ENCODE peak calls at places on chromosomes 13 and 19, in eight cellular contexts. C is psoas muscle, Q is HCT116, D is cardiac muscle cell, N is A549, U is heart right ventricle, J is suprapubic skin, Y is uterus. L is an unnamed sample.

GRCh38 chr19:17441241-17442135 is 7.0 kb downstream of the TMEM221 start:
- DNase-seq in C (no peak), Q (no peak), D (peak), N (peak), U (no peak), J (no peak), Y (no peak), L (no peak)

GRCh38 chr19:35231956-35232746 is 3.6 kb upstream of the FAM187B start:
- DNase-seq in C (no peak), Q (no peak), D (no peak), N (no peak), U (no peak), J (no peak), Y (no peak), L (no peak)

GRCh38 chr13:111962431-111962891 is 104.5 kb upstream of the SOX1 start:
- DNase-seq in C (no peak), Q (no peak), D (no peak), N (no peak), U (no peak), J (no peak), Y (no peak), L (peak)

GRCh38 chr19:32814624-32815023 is 54.9 kb downstream of the SLC7A9 start:
- DNase-seq in C (no peak), Q (no peak), D (no peak), N (no peak), U (no peak), J (no peak), Y (no peak), L (no peak)

GRCh38 chr13:113589251-113589960 is 4.9 kb downstream of the TFDP1 start:
- DNase-seq in C (no peak), Q (no peak), D (no peak), N (no peak), U (peak), J (peak), Y (peak), L (no peak)

GRCh38 chr19:9584073-9584833 is at the start of gene ZNF121:
- DNase-seq in C (peak), Q (peak), D (peak), N (peak), U (peak), J (peak), Y (peak), L (peak)

GRCh38 chr19:44807162-44807561 is 1.7 kb upstream of the BCAM start:
- DNase-seq in C (no peak), Q (no peak), D (no peak), N (peak), U (no peak), J (no peak), Y (no peak), L (no peak)

GRCh38 chr19:43224855-43225253 is 19.4 kb upstream of the PSG4 start:
- DNase-seq in C (no peak), Q (no peak), D (no peak), N (no peak), U (no peak), J (no peak), Y (no peak), L (no peak)

GRCh38 chr13:110281736-110282135 is 25.2 kb downstream of the COL4A1 start:
- DNase-seq in C (no peak), Q (no peak), D (no peak), N (no peak), U (no peak), J (no peak), Y (no peak), L (no peak)

GRCh38 chr19:45446295-45446694 is 21.5 kb upstream of the FOSB start:
- DNase-seq in C (no peak), Q (no peak), D (no peak), N (peak), U (no peak), J (no peak), Y (no peak), L (no peak)

GRCh38 chr13:110887242-110887954 is 27.5 kb downstream of the ANKRD10 start:
- DNase-seq in C (no peak), Q (no peak), D (no peak), N (no peak), U (no peak), J (no peak), Y (no peak), L (no peak)

GRCh38 chr13:91123456-91124127 is 223.9 kb upstream of the MIR17HG start:
- DNase-seq in C (no peak), Q (no peak), D (no peak), N (no peak), U (no peak), J (no peak), Y (no peak), L (no peak)

GRCh38 chr13:30138511-30138910 is 168.8 kb downstream of the KATNAL1 start:
- DNase-seq in C (no peak), Q (no peak), D (no peak), N (no peak), U (no peak), J (no peak), Y (no peak), L (no peak)

GRCh38 chr19:11034449-11035213 is 54.6 kb upstream of the LDLR start:
- DNase-seq in C (no peak), Q (no peak), D (no peak), N (no peak), U (no peak), J (no peak), Y (no peak), L (no peak)

GRCh38 chr19:47362321-47362720 is 13.2 kb downstream of the DHX34 start:
- DNase-seq in C (no peak), Q (no peak), D (no peak), N (no peak), U (no peak), J (no peak), Y (no peak), L (no peak)

GRCh38 chr13:42553098-42554046 is 20.6 kb upstream of the TNFSF11 start:
- DNase-seq in C (no peak), Q (no peak), D (no peak), N (peak), U (no peak), J (no peak), Y (no peak), L (no peak)

GRCh38 chr13:30551194-30551593 is 66.5 kb upstream of the USPL1 start:
- DNase-seq in C (no peak), Q (peak), D (peak), N (peak), U (no peak), J (no peak), Y (no peak), L (no peak)

GRCh38 chr19:45804140-45804958 is 10.8 kb downstream of the RSPH6A start:
- DNase-seq in C (no peak), Q (no peak), D (no peak), N (no peak), U (no peak), J (no peak), Y (no peak), L (no peak)

GRCh38 chr13:75610466-75610865 is 25.7 kb upstream of the LMO7 start:
- DNase-seq in C (no peak), Q (no peak), D (no peak), N (no peak), U (no peak), J (no peak), Y (no peak), L (no peak)

GRCh38 chr19:10166046-10166445 is 28.7 kb downstream of the DNMT1 start:
- DNase-seq in C (no peak), Q (no peak), D (no peak), N (no peak), U (no peak), J (no peak), Y (no peak), L (no peak)

GRCh38 chr19:19900124-19900523 is 622 bp upstream of the ZNF93 start:
- DNase-seq in C (no peak), Q (no peak), D (peak), N (no peak), U (no peak), J (no peak), Y (no peak), L (no peak)

GRCh38 chr19:1388637-1389026 is 4.9 kb downstream of the NDUFS7 start:
- DNase-seq in C (no peak), Q (no peak), D (no peak), N (no peak), U (no peak), J (no peak), Y (no peak), L (no peak)
- H3K27ac ChIP-seq in C (peak), Q (no peak), D (no peak), N (no peak), U (no peak), J (no peak), Y (no peak), L (peak)

GRCh38 chr19:15432018-15432494 is 13.3 kb upstream of the AKAP8L start:
- DNase-seq in C (no peak), Q (no peak), D (peak), N (no peak), U (no peak), J (peak), Y (no peak), L (no peak)
- H3K4me3 ChIP-seq in C (peak), Q (peak), D (peak), N (peak), U (peak), J (peak), Y (peak), L (peak)

DNA sequence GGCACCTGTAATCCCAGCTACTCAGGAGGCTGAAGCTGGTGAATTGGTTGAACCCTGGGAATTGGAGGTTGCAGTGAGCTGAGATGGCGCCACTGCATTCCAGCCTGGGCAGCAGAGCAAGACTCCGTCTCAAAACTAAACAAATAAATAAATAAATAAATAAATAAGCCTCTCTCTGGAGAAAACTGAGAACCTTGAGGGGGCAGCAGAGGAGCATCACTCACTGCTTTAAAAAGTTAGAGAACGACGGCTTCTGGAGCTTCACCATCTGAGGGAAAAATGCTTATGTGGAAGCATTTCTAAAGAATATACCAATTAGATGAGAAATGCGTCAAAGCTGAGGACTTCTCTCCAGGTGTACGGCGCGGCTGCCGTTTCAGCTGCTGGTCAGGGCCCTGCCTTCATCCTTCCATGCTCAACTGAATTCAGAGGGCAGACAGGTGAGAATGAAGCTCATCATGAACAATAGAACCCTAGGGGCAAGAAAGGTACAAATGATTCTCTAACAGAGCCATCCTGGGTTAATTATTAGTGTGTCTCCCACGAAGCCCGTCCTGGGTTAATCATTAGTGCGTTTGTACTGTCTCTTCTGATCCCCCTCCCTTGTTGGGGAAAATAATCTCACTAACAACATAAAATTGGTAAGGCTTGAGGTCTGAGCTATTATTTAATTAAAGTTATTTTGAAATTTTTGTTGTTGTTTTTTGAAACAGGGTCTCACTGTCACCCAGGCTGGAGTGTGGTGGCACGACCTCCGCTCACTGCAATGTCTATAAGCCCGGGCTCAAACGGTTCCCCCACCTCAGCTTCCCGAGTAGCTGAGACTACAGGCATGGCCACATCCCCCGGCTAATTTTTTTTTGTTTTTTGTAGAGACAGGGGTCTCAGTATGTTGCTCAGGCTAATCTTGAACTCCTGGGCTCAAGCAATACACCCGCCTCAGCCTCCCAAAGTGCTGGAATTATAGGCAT is 80.1 kb downstream of the IPO5 start:
- DNase-seq in C (no peak), Q (peak), D (peak), N (peak), U (no peak), J (no peak), Y (peak), L (no peak)
- TF ChIP-seq CTCF in C (no peak), Q (peak), D (peak), N (peak), U (peak), J (peak), Y (peak), L (peak)

DNA sequence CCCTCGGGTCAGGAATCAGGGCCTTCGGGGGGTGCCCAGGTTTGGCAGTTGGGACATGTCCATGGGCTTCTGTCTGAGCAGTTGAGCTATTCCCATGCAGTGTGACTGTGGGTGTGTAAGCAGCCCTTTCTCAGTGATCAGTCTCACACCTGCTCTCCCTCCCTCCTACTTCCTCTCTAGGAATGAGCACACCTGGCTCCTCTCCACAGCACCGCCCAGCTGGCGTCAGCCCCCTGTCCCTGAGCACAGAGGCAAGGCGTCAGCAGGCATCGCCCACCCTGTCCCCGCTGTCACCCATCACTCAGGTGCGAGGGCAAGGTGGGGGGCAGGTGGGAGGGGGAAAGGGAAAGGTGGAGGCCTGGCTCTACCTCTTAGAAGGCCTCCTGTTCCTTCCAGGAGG is 25.9 kb downstream of the COMP start:
- DNase-seq in C (no peak), Q (no peak), D (no peak), N (no peak), U (no peak), J (no peak), Y (no peak), L (no peak)
- H3K27ac ChIP-seq in C (no peak), Q (no peak), D (no peak), N (no peak), U (no peak), J (no peak), Y (no peak), L (no peak)

DNA sequence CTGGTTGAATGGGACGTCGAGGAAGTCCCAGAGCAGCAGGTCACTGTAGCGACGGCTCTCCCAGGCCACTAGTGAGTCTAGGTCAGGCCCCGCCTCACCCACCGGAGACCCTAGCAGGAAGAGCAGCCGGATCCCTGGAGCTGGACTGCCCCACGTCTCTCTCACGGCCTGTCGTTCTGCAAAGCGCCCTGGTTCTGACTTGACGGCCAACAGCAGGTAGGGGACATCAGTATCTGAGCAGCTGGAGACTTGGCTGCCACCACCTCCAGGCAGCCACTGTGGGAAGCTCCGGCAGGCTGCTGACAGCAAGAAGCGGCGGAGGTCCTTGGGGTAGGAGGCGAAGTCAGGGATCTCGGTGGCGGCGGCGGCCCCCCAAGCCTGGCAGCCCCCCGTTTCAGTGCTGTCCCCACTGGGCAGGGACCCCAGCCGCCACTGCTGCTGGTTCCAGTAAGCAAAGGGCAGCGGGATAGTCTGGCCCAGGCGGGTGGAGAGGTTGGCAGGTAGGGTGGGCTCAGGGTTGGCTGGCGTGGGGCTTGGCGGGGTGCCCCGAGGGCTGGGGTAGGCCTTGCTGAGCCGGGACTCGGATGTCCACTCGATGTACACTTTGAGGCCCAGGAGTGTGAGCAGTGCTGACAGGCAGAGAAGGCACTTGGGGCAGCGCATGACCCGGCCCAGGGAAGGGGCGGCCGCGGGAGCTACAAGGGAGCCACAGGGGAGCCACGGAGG is 895 bp downstream of the B3GNT8 start:
- DNase-seq in C (no peak), Q (no peak), D (peak), N (no peak), U (no peak), J (peak), Y (no peak), L (no peak)
- H3K4me3 ChIP-seq in C (peak), Q (no peak), D (peak), N (no peak), U (peak), J (peak), Y (peak), L (no peak)

DNA sequence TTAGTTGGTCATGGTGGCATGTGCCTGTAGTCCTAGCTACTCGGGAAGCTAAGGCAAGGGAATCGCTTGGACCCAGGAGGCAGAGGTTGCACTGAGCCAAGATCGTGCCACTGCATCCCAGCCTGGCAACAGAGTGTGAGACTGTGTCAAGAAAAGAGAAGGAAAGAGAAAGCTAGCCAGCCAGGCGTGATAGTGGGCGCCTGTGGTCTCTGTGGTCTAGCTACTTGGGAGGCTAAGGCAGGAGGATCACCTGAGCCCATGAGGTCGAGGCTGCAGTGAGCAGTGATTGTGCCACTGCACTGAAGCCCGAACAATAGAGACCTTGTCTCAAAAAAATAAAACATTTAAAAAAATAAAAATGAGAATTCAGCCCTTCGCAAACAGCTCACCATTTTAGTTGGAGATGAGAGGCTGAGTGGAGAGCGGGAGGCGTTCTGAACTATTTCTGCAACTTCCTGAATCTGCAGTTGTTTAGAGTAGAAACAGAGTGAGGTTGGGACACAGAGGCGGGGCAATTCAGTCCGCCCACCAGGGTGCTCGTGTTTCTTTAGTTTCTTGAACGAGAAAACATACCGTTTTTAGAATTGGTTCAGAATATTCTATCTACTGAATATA is 33.2 kb downstream of the TIMM13 start:
- DNase-seq in C (no peak), Q (no peak), D (no peak), N (no peak), U (no peak), J (no peak), Y (no peak), L (no peak)
- TF ChIP-seq CTCF in C (no peak), Q (no peak), D (no peak), N (no peak), U (no peak), J (no peak), Y (no peak), L (no peak)

DNA sequence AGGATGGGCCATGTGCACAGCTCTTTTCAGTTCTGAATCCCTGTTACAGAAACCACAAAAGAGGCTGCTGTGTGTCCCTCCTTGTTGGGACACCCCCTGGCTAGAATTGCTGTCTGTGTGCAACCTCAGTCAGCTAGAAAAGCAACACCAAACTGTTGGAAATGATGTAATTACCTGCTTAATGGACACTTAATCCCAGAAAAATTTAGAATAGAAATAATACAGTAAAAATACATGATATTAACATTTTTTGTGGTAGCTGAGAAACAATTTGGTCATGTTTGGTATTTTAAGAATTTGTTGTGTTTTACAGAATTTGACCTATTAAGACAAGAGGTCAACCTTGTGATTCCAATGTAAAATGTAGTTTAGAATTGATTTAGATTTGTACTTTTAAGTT is 46.8 kb downstream of the FAM124A start:
- DNase-seq in C (no peak), Q (no peak), D (no peak), N (no peak), U (no peak), J (no peak), Y (no peak), L (no peak)
- H3K27ac ChIP-seq in C (no peak), Q (no peak), D (no peak), N (no peak), U (no peak), J (no peak), Y (no peak), L (no peak)